ENCODE peak calls at places on chromosome 22, in eight cellular contexts. Y, Z, T, E, M, D, X and A are unnamed samples. For H3K4me1, the result is how much of the 10 kb centered on the place peaks cover.

GRCh38 chr22:48883211-48883960 is 944.3 kb downstream of the BRD1 start:
- DNase-seq in X (no peak), E (no peak), D (no peak), T (no peak), Z (no peak), Y (no peak), M (no peak), A (peak)

GRCh38 chr22:29641052-29641780 is 37.8 kb downstream of the NF2 start:
- DNase-seq in M (no peak), X (no peak), Z (no peak), T (peak), D (no peak), E (no peak), Y (no peak), A (no peak)

GRCh38 chr22:35467788-35468187 is 67.8 kb downstream of the MCM5 start:
- DNase-seq in Z (peak), Y (peak), M (peak), E (no peak), D (no peak), T (peak), X (peak), A (peak)

GRCh38 chr22:47738472-47739013 is 976.1 kb downstream of the TBC1D22A start:
- DNase-seq in T (no peak), E (no peak), Y (no peak), Z (no peak), D (no peak), M (no peak), X (peak), A (no peak)

GRCh38 chr22:45995405-45996101 is 18.6 kb upstream of the WNT7B start:
- DNase-seq in E (no peak), X (no peak), D (no peak), Z (no peak), Y (no peak), M (no peak), T (no peak), A (peak)

GRCh38 chr22:23530106-23530505 is 50.0 kb downstream of the IGLL1 start:
- DNase-seq in X (no peak), T (no peak), Z (no peak), E (no peak), M (no peak), D (no peak), Y (no peak), A (peak)

GRCh38 chr22:50262460-50262911 is 1.0 kb upstream of the MAPK12 start:
- DNase-seq in X (no peak), T (no peak), M (no peak), E (no peak), Y (no peak), Z (no peak), D (no peak), A (no peak)

GRCh38 chr22:23221351-23221804 is 41.1 kb downstream of the BCR start:
- DNase-seq in Y (no peak), X (no peak), Z (peak), E (no peak), M (no peak), T (no peak), D (no peak), A (no peak)

GRCh38 chr22:29784451-29785361 is 17.5 kb downstream of the UQCR10 start:
- DNase-seq in Z (no peak), X (no peak), D (no peak), M (peak), T (no peak), Y (peak), E (no peak), A (no peak)

GRCh38 chr22:32380991-32381390 is 23.3 kb downstream of the RFPL3 start:
- DNase-seq in X (no peak), Z (no peak), M (no peak), E (no peak), Y (no peak), T (peak), D (no peak), A (no peak)

GRCh38 chr22:11627798-11628650 is 3900.0 kb upstream of the OR11H1 start:
- DNase-seq in D (no peak), E (no peak), T (no peak), M (no peak), Y (no peak), Z (peak), X (no peak), A (peak)

GRCh38 chr22:27219036-27219435 is 561.6 kb downstream of the MIAT start:
- DNase-seq in D (no peak), Y (no peak), X (no peak), M (no peak), E (no peak), T (no peak), Z (no peak), A (no peak)

GRCh38 chr22:27218012-27218483 is 560.7 kb downstream of the MIAT start:
- DNase-seq in M (no peak), Y (no peak), Z (no peak), T (no peak), X (no peak), D (no peak), E (no peak), A (no peak)

GRCh38 chr22:27220349-27220748 is 563.0 kb downstream of the MIAT start:
- DNase-seq in Z (no peak), Y (peak), X (no peak), D (no peak), T (no peak), E (no peak), M (no peak), A (no peak)

GRCh38 chr22:27217154-27217553 is 559.8 kb downstream of the MIAT start:
- DNase-seq in M (no peak), D (no peak), Y (no peak), X (no peak), E (no peak), Z (no peak), T (no peak), A (no peak)

DNA sequence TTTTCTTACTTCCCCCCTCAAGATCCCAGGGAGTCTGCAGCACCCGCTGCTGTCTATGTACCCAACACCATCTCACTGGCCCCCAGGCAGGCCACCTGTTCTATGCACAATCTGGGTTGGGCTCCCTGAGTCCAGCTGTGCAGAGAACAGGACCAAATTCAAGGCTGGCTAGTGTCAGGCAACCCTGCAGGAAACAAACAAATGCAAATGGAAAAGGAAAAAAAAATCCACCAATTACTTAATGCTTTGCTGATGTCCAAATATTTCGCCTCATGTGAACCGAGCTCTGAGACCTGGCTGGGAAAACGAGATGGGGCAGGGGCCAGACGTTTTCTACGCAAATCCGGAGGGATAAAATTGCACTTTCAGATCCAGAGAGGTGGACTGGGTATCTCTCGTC is 561.1 kb downstream of the MIAT start:
- DNase-seq in D (no peak), Y (no peak), E (no peak), T (no peak), X (no peak), M (no peak), Z (no peak), A (no peak)
- H3K4me1 ChIP-seq in D (under half), Y (under half), E (under half), T (under half), X (under half), M (under half), Z (under half), A (under half)

GRCh38 chr22:44913198-44913983 is 96.4 kb downstream of the PHF21B start:
- DNase-seq in X (no peak), Y (no peak), Z (no peak), D (no peak), M (no peak), T (no peak), E (no peak), A (peak)

GRCh38 chr22:44914026-44914721 is 95.6 kb downstream of the PHF21B start:
- DNase-seq in X (no peak), Y (no peak), E (no peak), M (no peak), T (no peak), D (no peak), Z (peak), A (peak)

GRCh38 chr22:44917372-44918165 is 92.2 kb downstream of the PHF21B start:
- DNase-seq in T (no peak), Z (peak), M (no peak), D (no peak), Y (no peak), E (no peak), X (no peak), A (peak)

GRCh38 chr22:44916281-44917231 is 93.2 kb downstream of the PHF21B start:
- DNase-seq in M (no peak), E (no peak), X (no peak), D (no peak), Z (peak), Y (no peak), T (no peak), A (peak)

GRCh38 chr22:44915441-44915840 is 94.4 kb downstream of the PHF21B start:
- DNase-seq in X (no peak), Z (peak), E (no peak), D (no peak), Y (no peak), T (no peak), M (no peak), A (peak)
- H3K27ac ChIP-seq in X (no peak), Z (no peak), E (no peak), D (no peak), Y (no peak), T (no peak), M (no peak), A (no peak)

GRCh38 chr22:38230108-38230825 is 28.5 kb downstream of the MAFF start:
- DNase-seq in M (peak), Y (peak), T (peak), E (peak), Z (peak), X (peak), D (no peak), A (no peak)
- H3K4me1 ChIP-seq in M (under half), Y (under half), T (under half), E (under half), Z (under half), X (under half), D (under half), A (under half)

DNA sequence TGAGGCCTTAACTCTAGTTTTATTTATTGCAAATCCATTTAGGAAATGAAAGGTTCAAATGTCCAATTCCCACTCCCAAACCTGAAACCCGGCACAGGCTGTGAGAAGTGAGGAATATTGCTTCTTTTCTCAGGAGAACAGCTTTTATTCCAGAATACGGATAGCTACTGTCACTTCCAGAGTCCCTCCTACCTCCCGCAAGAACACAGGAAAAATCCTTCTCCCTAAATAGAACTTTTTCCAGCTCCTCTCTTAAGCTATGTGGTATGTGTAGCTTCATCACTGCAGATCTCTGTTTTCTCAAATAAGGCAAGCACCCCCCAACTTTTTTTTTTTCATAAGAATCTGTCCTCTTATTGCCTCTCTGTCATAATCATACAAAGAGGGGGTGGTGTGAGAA is 126.8 kb downstream of the LARGE1 start:
- DNase-seq in X (no peak), M (no peak), Y (no peak), Z (no peak), D (no peak), T (no peak), E (no peak), A (no peak)
- H3K27ac ChIP-seq in X (no peak), M (no peak), Y (peak), Z (no peak), D (no peak), T (no peak), E (no peak), A (no peak)